ENCODE peak calls at places on chromosomes 5 and 9, in five cellular contexts. P, O, E, G and R are unnamed samples.

GRCh38 chr9:108860354-108860753 is 1.7 kb upstream of the ACTL7A start:
- DNase-seq in E (no peak), G (no peak), O (no peak), P (no peak), R (no peak)

GRCh38 chr9:124844291-124844690 is 9.0 kb upstream of the WDR38 start:
- DNase-seq in E (no peak), O (no peak), P (no peak), G (no peak), R (no peak)

GRCh38 chr5:111584651-111585050 is 72.3 kb upstream of the STARD4 start:
- DNase-seq in E (no peak), G (no peak), O (no peak), P (no peak), R (no peak)

GRCh38 chr5:59648949-59649921 is 244.3 kb downstream of the PDE4D start:
- DNase-seq in G (no peak), P (no peak), E (no peak), O (no peak), R (peak)

GRCh38 chr5:68086857-68087256 is 128.7 kb upstream of the PIK3R1 start:
- DNase-seq in G (no peak), P (no peak), O (no peak), E (no peak), R (no peak)

GRCh38 chr9:95028855-95029219 is 288.7 kb downstream of the FANCC start:
- DNase-seq in G (no peak), E (no peak), O (no peak), P (no peak), R (no peak)

GRCh38 chr5:14664270-14665109 is at the start of gene OTULIN:
- DNase-seq in P (peak), G (peak), O (peak), E (peak), R (peak)

GRCh38 chr5:27015758-27016157 is 22.6 kb downstream of the CDH9 start:
- DNase-seq in G (no peak), E (no peak), O (no peak), P (no peak), R (no peak)

GRCh38 chr9:97403746-97404316 is 8.1 kb upstream of the TDRD7 start:
- DNase-seq in P (no peak), E (no peak), G (no peak), O (no peak), R (no peak)

GRCh38 chr9:72980183-72980582 is 27.3 kb upstream of the ALDH1A1 start:
- DNase-seq in G (no peak), O (no peak), P (no peak), E (no peak), R (no peak)

GRCh38 chr5:37889612-37890317 is 49.9 kb upstream of the GDNF start:
- DNase-seq in G (no peak), E (no peak), O (no peak), P (no peak), R (no peak)

GRCh38 chr5:143635146-143635752 is 176.7 kb upstream of the HMHB1 start:
- DNase-seq in O (no peak), E (no peak), P (peak), G (no peak), R (no peak)

GRCh38 chr9:125843646-125844045 is 96.5 kb downstream of the PBX3 start:
- DNase-seq in O (no peak), G (no peak), P (no peak), E (no peak), R (peak)

GRCh38 chr9:96062854-96063253 is 187.4 kb downstream of the ERCC6L2 start:
- DNase-seq in O (no peak), P (peak), G (no peak), E (no peak), R (no peak)

GRCh38 chr5:132962429-132962928 is 955 bp downstream of the AFF4 start:
- DNase-seq in G (no peak), O (no peak), E (no peak), P (peak), R (peak)

GRCh38 chr5:143481697-143482531 is 78.4 kb upstream of the NR3C1 start:
- DNase-seq in O (no peak), E (no peak), P (peak), G (no peak), R (no peak)

GRCh38 chr9:20538956-20539355 is 83.3 kb downstream of the MLLT3 start:
- DNase-seq in P (no peak), E (no peak), O (no peak), G (no peak), R (no peak)

GRCh38 chr5:64505769-64506566 is at the start of gene RGS7BP:
- DNase-seq in G (no peak), P (no peak), O (peak), E (peak), R (peak)

GRCh38 chr5:55037046-55037771 is 13.2 kb downstream of the GZMK start:
- DNase-seq in G (no peak), E (peak), O (peak), P (no peak), R (no peak)

GRCh38 chr5:83567741-83568530 is 96.4 kb downstream of the VCAN start:
- DNase-seq in P (peak), G (no peak), E (no peak), O (no peak), R (no peak)

GRCh38 chr9:86352440-86353106 is 1.6 kb downstream of the TUT7 start:
- DNase-seq in O (no peak), P (no peak), G (no peak), E (no peak), R (no peak)

GRCh38 chr9:16329699-16330113 is 540.8 kb downstream of the BNC2 start:
- DNase-seq in P (no peak), G (no peak), E (no peak), O (peak), R (no peak)

GRCh38 chr5:35131723-35132122 is 84.0 kb upstream of the AGXT2 start:
- DNase-seq in E (no peak), G (no peak), O (no peak), P (no peak), R (no peak)

GRCh38 chr5:143355710-143356109 is 47.8 kb downstream of the NR3C1 start:
- DNase-seq in E (no peak), P (peak), O (peak), G (no peak), R (peak)

GRCh38 chr9:4424038-4424437 is 66.2 kb upstream of the SLC1A1 start:
- DNase-seq in O (no peak), G (no peak), P (no peak), E (no peak), R (no peak)

GRCh38 chr9:69172895-69173294 is 1.2 kb upstream of the TJP2 start:
- DNase-seq in E (no peak), O (no peak), P (no peak), G (no peak), R (no peak)

GRCh38 chr5:78060421-78060820 is 234.1 kb downstream of the AP3B1 start:
- DNase-seq in O (no peak), G (no peak), P (no peak), E (no peak), R (no peak)

GRCh38 chr5:14757853-14758252 is 93.3 kb downstream of the OTULIN start:
- DNase-seq in E (no peak), O (no peak), G (no peak), P (no peak), R (no peak)

GRCh38 chr9:129078691-129079503 is 2.0 kb upstream of the DOLPP1 start:
- DNase-seq in P (peak), G (no peak), E (no peak), O (no peak), R (no peak)

GRCh38 chr9:72041775-72042194 is 18.6 kb downstream of the C9orf57 start:
- DNase-seq in P (no peak), O (no peak), G (peak), E (no peak), R (no peak)

GRCh38 chr9:128203842-128204551 is 818 bp downstream of the DNM1 start:
- DNase-seq in P (no peak), G (no peak), O (no peak), E (no peak), R (peak)

GRCh38 chr9:105416840-105417239 is 31.0 kb upstream of the FSD1L start:
- DNase-seq in E (no peak), O (no peak), G (no peak), P (no peak), R (no peak)

GRCh38 chr9:14133394-14133793 is 180.5 kb downstream of the NFIB start:
- DNase-seq in O (no peak), E (no peak), P (no peak), G (no peak), R (no peak)

GRCh38 chr5:18800293-18801025 is 1166.2 kb downstream of the TAF11L14 start:
- DNase-seq in P (no peak), O (no peak), E (no peak), G (no peak), R (no peak)

GRCh38 chr5:75235711-75236110 is 967 bp downstream of the ANKRD31 start:
- DNase-seq in O (no peak), G (no peak), E (no peak), P (no peak), R (no peak)

GRCh38 chr9:137977572-137978261 is 100.1 kb downstream of the CACNA1B start:
- DNase-seq in G (no peak), P (no peak), E (no peak), O (no peak), R (no peak)

GRCh38 chr5:93677344-93678021 is 63.9 kb downstream of the POU5F2 start:
- DNase-seq in P (peak), G (no peak), E (peak), O (peak), R (peak)

GRCh38 chr9:92534199-92535159 is 1.3 kb downstream of the ECM2 start:
- DNase-seq in G (peak), P (no peak), O (no peak), E (no peak), R (no peak)

GRCh38 chr5:160159991-160160826 is 41.0 kb upstream of the PWWP2A start:
- DNase-seq in G (peak), P (no peak), E (peak), O (peak), R (no peak)

GRCh38 chr5:160161626-160162025 is 42.4 kb upstream of the PWWP2A start:
- DNase-seq in G (no peak), P (no peak), O (no peak), E (no peak), R (no peak)

GRCh38 chr5:160165137-160166068 is 46.2 kb upstream of the PWWP2A start:
- DNase-seq in O (peak), P (peak), G (no peak), E (no peak), R (no peak)

GRCh38 chr5:160166069-160166972 is 47.1 kb upstream of the PWWP2A start:
- DNase-seq in P (no peak), E (no peak), G (no peak), O (peak), R (no peak)

GRCh38 chr5:160162910-160163309 is 43.7 kb upstream of the PWWP2A start:
- DNase-seq in P (no peak), G (no peak), E (no peak), O (no peak), R (no peak)
- TF ChIP-seq SUZ12 in P (no peak), G (no peak), E (no peak), O (no peak), R (no peak)

DNA sequence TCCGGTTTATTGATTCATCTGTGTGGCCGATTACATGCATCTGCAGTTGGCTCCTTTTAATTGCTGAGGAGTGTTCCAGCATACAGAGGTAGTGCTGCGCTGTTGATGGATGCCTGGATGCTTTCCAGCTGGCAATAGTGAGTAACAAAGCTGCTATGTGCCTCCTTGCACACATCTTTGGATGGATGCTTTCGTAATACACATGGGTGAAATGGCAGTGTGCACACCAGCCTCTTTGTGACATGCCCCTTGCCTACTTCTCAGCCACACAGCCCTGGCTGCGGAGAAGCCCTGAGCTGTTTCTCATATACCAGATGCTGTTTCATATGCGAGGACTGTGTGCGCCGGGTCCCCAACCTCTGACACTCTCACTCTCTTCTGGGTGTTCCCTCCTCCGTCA is 151.0 kb downstream of the GADD45G start:
- DNase-seq in E (no peak), O (no peak), G (no peak), P (no peak), R (no peak)
- TF ChIP-seq SUZ12 in E (no peak), O (no peak), G (no peak), P (no peak), R (no peak)

GRCh38 chr5:105872569-105873270 is 1798.0 kb downstream of the EFNA5 start:
- DNase-seq in E (no peak), G (no peak), O (no peak), P (no peak), R (no peak)

GRCh38 chr5:105865834-105866233 is 1804.9 kb downstream of the EFNA5 start:
- DNase-seq in E (no peak), P (no peak), G (no peak), O (no peak), R (no peak)

GRCh38 chr5:105868038-105868775 is 1802.5 kb downstream of the EFNA5 start:
- DNase-seq in G (no peak), P (no peak), E (no peak), O (no peak), R (no peak)
- TF ChIP-seq SUZ12 in G (no peak), P (no peak), E (no peak), O (no peak), R (no peak)

GRCh38 chr5:120510994-120511686 is 47.0 kb downstream of the PRR16 start:
- DNase-seq in O (no peak), E (no peak), G (no peak), P (no peak), R (no peak)

GRCh38 chr5:120517607-120518252 is 53.6 kb downstream of the PRR16 start:
- DNase-seq in P (no peak), G (no peak), E (no peak), O (no peak), R (no peak)

GRCh38 chr5:120512068-120512467 is 48.0 kb downstream of the PRR16 start:
- DNase-seq in P (no peak), G (no peak), O (peak), E (peak), R (no peak)

GRCh38 chr5:120512757-120513650 is 48.9 kb downstream of the PRR16 start:
- DNase-seq in E (no peak), G (no peak), P (no peak), O (no peak), R (no peak)

GRCh38 chr5:120516799-120517198 is 52.7 kb downstream of the PRR16 start:
- DNase-seq in P (no peak), G (no peak), O (no peak), E (no peak), R (no peak)
- TF ChIP-seq SUZ12 in P (no peak), G (no peak), O (no peak), E (no peak), R (no peak)

GRCh38 chr5:21164425-21164824 is 1176.4 kb upstream of the CDH18 start:
- DNase-seq in E (no peak), G (no peak), P (no peak), O (no peak), R (no peak)
- TF ChIP-seq SUZ12 in E (no peak), G (no peak), P (no peak), O (no peak), R (no peak)

DNA sequence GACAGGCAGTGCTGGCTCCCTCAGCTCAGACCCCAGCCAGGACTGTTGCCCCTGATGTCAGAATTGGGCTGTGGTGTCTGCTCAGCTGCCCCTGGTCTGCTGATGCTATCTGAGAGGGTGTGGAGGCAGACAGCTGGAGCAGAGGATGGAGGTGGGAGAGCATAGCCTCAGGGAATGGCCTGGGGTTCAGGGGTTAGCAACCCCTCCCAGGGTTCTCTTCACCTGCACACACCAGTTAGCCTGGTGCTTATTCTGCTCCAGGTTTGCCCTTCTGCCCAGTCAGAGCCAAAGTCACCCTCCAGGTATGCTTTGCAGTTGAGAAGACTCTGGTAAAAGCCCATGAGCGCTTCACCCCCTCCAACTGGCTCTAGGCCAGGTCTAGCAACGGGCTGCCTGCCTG is 109.8 kb downstream of the SAXO1 start:
- DNase-seq in E (no peak), G (no peak), P (no peak), O (no peak), R (no peak)
- TF ChIP-seq SUZ12 in E (no peak), G (no peak), P (no peak), O (no peak), R (no peak)

DNA sequence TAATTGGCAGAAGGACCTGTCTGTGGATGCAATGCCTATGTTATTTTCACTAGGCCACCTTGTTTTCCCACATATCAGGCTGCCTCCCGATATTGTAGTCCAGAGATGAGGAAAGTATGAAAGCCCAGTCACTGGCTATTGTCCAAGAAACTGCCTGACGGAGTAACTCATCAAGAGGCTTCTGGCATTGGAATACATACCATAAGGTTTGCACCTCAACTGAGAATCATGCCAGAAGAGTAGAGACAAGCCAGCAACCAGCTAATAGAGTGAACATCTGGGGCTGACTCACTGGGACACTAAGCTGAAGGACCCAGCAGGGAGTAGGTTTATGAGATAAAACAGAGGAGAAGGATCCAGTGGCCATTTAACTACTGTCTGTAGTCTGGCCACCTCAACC is 137.2 kb upstream of the FST start:
- DNase-seq in O (no peak), E (no peak), P (no peak), G (no peak), R (no peak)
- TF ChIP-seq SUZ12 in O (no peak), E (no peak), P (no peak), G (no peak), R (no peak)

DNA sequence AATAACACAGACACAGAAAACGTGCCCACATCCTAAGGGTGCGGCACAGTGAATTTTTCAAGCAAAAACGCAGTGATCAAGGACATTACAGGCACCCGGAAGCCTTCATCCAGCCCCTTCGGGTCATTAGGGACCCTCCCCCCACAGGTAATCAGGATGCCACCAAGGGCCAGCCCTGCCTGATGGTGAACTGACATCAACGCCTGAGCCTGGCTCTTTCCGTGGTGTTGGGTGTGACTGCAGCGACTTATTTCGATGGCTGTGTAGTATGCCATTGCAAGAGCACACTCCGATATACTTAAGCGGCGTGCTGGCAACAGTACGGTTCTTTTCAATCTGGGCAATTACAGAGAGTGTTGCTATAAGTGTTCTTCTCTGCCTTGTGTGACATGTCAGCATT is 310.0 kb upstream of the IRX1 start:
- DNase-seq in E (no peak), G (no peak), P (no peak), O (no peak), R (no peak)
- TF ChIP-seq SUZ12 in E (no peak), G (no peak), P (no peak), O (no peak), R (no peak)

GRCh38 chr9:6758418-6759113 is 793 bp downstream of the KDM4C start:
- DNase-seq in E (no peak), G (no peak), O (no peak), P (peak), R (peak)

GRCh38 chr9:6757132-6757987 is at the start of gene KDM4C:
- DNase-seq in O (peak), G (peak), E (peak), P (peak), R (peak)

GRCh38 chr9:6759114-6759977 is 1.6 kb downstream of the KDM4C start:
- DNase-seq in P (peak), E (no peak), G (peak), O (no peak), R (no peak)

GRCh38 chr9:6761306-6761705 is 3.5 kb downstream of the KDM4C start:
- DNase-seq in O (no peak), P (no peak), G (no peak), E (no peak), R (no peak)

GRCh38 chr9:6757988-6758417 is 230 bp downstream of the KDM4C start:
- DNase-seq in O (no peak), E (no peak), P (no peak), G (no peak), R (peak)
- TF ChIP-seq SUZ12 in O (no peak), E (no peak), P (no peak), G (no peak), R (no peak)